ENCODE peak calls at places on chromosomes 6 and 20, in nine cellular contexts. S is CD8-positive, alpha-beta memory T cell; W is stimulated activated CD4-positive, alpha-beta T cell treated with anti-CD3 and anti-CD28 coated beads, Interleukin-1b, Interleukin-23, amount 100 ng/mL, for 48 hours; T is cerebellar cortex; Z is pancreas; E is H7; N is ELF-1; U is stimulated activated CD8-positive, alpha-beta memory T cell treated with anti-CD3 and anti-CD28 coated beads, Interleukin-2, amount 100 ng/mL, for 1 hour; D is WTC11. K is an unnamed sample.

GRCh38 chr20:60220655-60221054 is 262.4 kb downstream of the CDH26 start:
- DNase-seq in W (no peak), T (no peak), E (no peak), S (no peak), Z (no peak), N (no peak), U (no peak), D (no peak), K (no peak)

GRCh38 chr6:82686719-82687118 is 323.1 kb downstream of the TPBG start:
- DNase-seq in U (no peak), E (no peak), T (no peak), N (no peak), S (no peak), D (no peak), Z (no peak), W (no peak), K (no peak)

GRCh38 chr6:113190170-113190569 is 667.0 kb upstream of the MARCKS start:
- DNase-seq in D (peak), Z (no peak), U (no peak), E (no peak), T (no peak), N (no peak), S (no peak), W (no peak), K (peak)

GRCh38 chr20:17960927-17961599 is 7.5 kb downstream of the SNX5 start:
- DNase-seq in Z (no peak), N (no peak), W (no peak), S (no peak), U (no peak), T (no peak), D (no peak), E (no peak), K (no peak)

GRCh38 chr6:160088069-160088773 is 33.4 kb upstream of the SLC22A1 start:
- DNase-seq in W (no peak), U (no peak), T (peak), N (peak), Z (peak), E (peak), D (peak), S (no peak), K (peak)

GRCh38 chr6:111837641-111838500 is 35.4 kb downstream of the FYN start:
- DNase-seq in U (no peak), W (peak), D (no peak), T (no peak), S (peak), Z (no peak), N (no peak), E (no peak), K (no peak)

GRCh38 chr20:52056203-52057062 is 135.1 kb downstream of the ZFP64 start:
- DNase-seq in N (no peak), T (no peak), Z (no peak), D (no peak), E (no peak), W (no peak), S (no peak), U (no peak), K (no peak)

GRCh38 chr6:32214126-32214525 is 9.7 kb downstream of the NOTCH4 start:
- DNase-seq in Z (no peak), E (peak), D (no peak), T (no peak), U (no peak), N (no peak), S (no peak), W (no peak), K (no peak)

GRCh38 chr6:21996425-21997207 is 300.2 kb downstream of the PRL start:
- DNase-seq in T (no peak), S (no peak), N (peak), D (no peak), U (no peak), E (no peak), W (no peak), Z (no peak), K (no peak)

GRCh38 chr6:41771058-41771983 is 8.4 kb downstream of the FRS3 start:
- DNase-seq in N (no peak), Z (no peak), E (peak), W (no peak), S (no peak), U (no peak), D (no peak), T (no peak), K (no peak)